ENCODE peak calls at places on chromosomes 7 and 10, in seven cellular contexts. One of them, this sample, is unnamed.

GRCh38 chr10:119500796-119501195 is 41.7 kb downstream of the RGS10 start:
- DNase-seq in left cardiac atrium: no peak
- DNase-seq in SW 1271: no peak
- DNase-seq in cardiac fibroblast: no peak
- DNase-seq in GM23248: no peak
- DNase-seq in stomach: no peak
- DNase-seq in H54: no peak
- DNase-seq in this sample: no peak

GRCh38 chr10:3427316-3427715 is 254.7 kb upstream of the PITRM1 start:
- DNase-seq in left cardiac atrium: no peak
- DNase-seq in SW 1271: no peak
- DNase-seq in cardiac fibroblast: peak; percentile 32
- DNase-seq in GM23248: peak; percentile 23
- DNase-seq in stomach: no peak
- DNase-seq in H54: no peak
- DNase-seq in this sample: no peak

GRCh38 chr10:81953420-81953819 is 78.4 kb downstream of the NRG3 start:
- DNase-seq in left cardiac atrium: no peak
- DNase-seq in SW 1271: no peak
- DNase-seq in cardiac fibroblast: peak; percentile 57
- DNase-seq in GM23248: no peak
- DNase-seq in stomach: no peak
- DNase-seq in H54: no peak
- DNase-seq in this sample: no peak

GRCh38 chr7:42726066-42726785 is 185.6 kb downstream of the C7orf25 start:
- DNase-seq in left cardiac atrium: no peak
- DNase-seq in SW 1271: no peak
- DNase-seq in cardiac fibroblast: peak; percentile 82
- DNase-seq in GM23248: peak; percentile 29
- DNase-seq in stomach: no peak
- DNase-seq in H54: no peak
- DNase-seq in this sample: peak; percentile 84

GRCh38 chr7:140734729-140735128 is 38.2 kb downstream of the NDUFB2 start:
- DNase-seq in left cardiac atrium: no peak
- DNase-seq in SW 1271: no peak
- DNase-seq in cardiac fibroblast: no peak
- DNase-seq in GM23248: no peak
- DNase-seq in stomach: no peak
- DNase-seq in H54: no peak
- DNase-seq in this sample: no peak

GRCh38 chr10:33950216-33950615 is 615.7 kb upstream of the NRP1 start:
- DNase-seq in left cardiac atrium: no peak
- DNase-seq in SW 1271: no peak
- DNase-seq in cardiac fibroblast: no peak
- DNase-seq in GM23248: no peak
- DNase-seq in stomach: no peak
- DNase-seq in H54: no peak
- DNase-seq in this sample: no peak

GRCh38 chr7:34091330-34091917 is 186.1 kb downstream of the BMPER start:
- DNase-seq in left cardiac atrium: no peak
- DNase-seq in SW 1271: peak; percentile 34
- DNase-seq in cardiac fibroblast: peak; percentile 89
- DNase-seq in GM23248: peak; percentile 70
- DNase-seq in stomach: peak; percentile 33
- DNase-seq in H54: peak; percentile 50
- DNase-seq in this sample: peak; percentile 57

GRCh38 chr7:142196066-142196840 is 61.6 kb downstream of the PRSS58 start:
- DNase-seq in left cardiac atrium: no peak
- DNase-seq in SW 1271: no peak
- DNase-seq in cardiac fibroblast: peak; percentile 65
- DNase-seq in GM23248: peak; percentile 58
- DNase-seq in stomach: no peak
- DNase-seq in H54: peak; percentile 3
- DNase-seq in this sample: no peak

GRCh38 chr10:104325436-104326430 is 12.5 kb downstream of the ITPRIP start:
- DNase-seq in left cardiac atrium: peak; percentile 64
- DNase-seq in SW 1271: no peak
- DNase-seq in cardiac fibroblast: peak; percentile 42
- DNase-seq in GM23248: no peak
- DNase-seq in stomach: no peak
- DNase-seq in H54: no peak
- DNase-seq in this sample: no peak

GRCh38 chr7:112905413-112905812 is 115.2 kb upstream of the TMEM168 start:
- DNase-seq in left cardiac atrium: no peak
- DNase-seq in SW 1271: no peak
- DNase-seq in cardiac fibroblast: no peak
- DNase-seq in GM23248: peak; percentile 31
- DNase-seq in stomach: no peak
- DNase-seq in H54: no peak
- DNase-seq in this sample: no peak

GRCh38 chr10:14385591-14386201 is 55.0 kb upstream of the FRMD4A start:
- DNase-seq in left cardiac atrium: no peak
- DNase-seq in SW 1271: peak; percentile 15
- DNase-seq in cardiac fibroblast: peak; percentile 56
- DNase-seq in GM23248: peak; percentile 32
- DNase-seq in stomach: no peak
- DNase-seq in H54: no peak
- DNase-seq in this sample: peak; percentile 34

GRCh38 chr10:50417486-50417905 is 166.2 kb upstream of the ASAH2 start:
- DNase-seq in left cardiac atrium: no peak
- DNase-seq in SW 1271: no peak
- DNase-seq in cardiac fibroblast: peak; percentile 51
- DNase-seq in GM23248: peak; percentile 60
- DNase-seq in stomach: no peak
- DNase-seq in H54: no peak
- DNase-seq in this sample: peak; percentile 23

GRCh38 chr7:107233981-107234380 is 65.2 kb downstream of the HBP1 start:
- DNase-seq in left cardiac atrium: no peak
- DNase-seq in SW 1271: no peak
- DNase-seq in cardiac fibroblast: no peak
- DNase-seq in GM23248: no peak
- DNase-seq in stomach: no peak
- DNase-seq in H54: no peak
- DNase-seq in this sample: no peak

GRCh38 chr10:129870926-129871660 is 93.0 kb downstream of the EBF3 start:
- DNase-seq in left cardiac atrium: no peak
- DNase-seq in SW 1271: no peak
- DNase-seq in cardiac fibroblast: no peak
- DNase-seq in GM23248: peak; percentile 60
- DNase-seq in stomach: no peak
- DNase-seq in H54: no peak
- DNase-seq in this sample: peak; percentile 7

GRCh38 chr7:141704112-141704511 is 2.1 kb upstream of the DENND11 start:
- DNase-seq in left cardiac atrium: no peak
- DNase-seq in SW 1271: no peak
- DNase-seq in cardiac fibroblast: no peak
- DNase-seq in GM23248: no peak
- DNase-seq in stomach: no peak
- DNase-seq in H54: no peak
- DNase-seq in this sample: no peak

GRCh38 chr10:21078410-21079329 is 181.6 kb upstream of the NEBL start:
- DNase-seq in left cardiac atrium: peak; percentile 64
- DNase-seq in SW 1271: peak; percentile 48
- DNase-seq in cardiac fibroblast: peak; percentile 85
- DNase-seq in GM23248: peak; percentile 78
- DNase-seq in stomach: peak; percentile 64
- DNase-seq in H54: peak; percentile 12
- DNase-seq in this sample: peak; percentile 65

GRCh38 chr7:115603416-115603815 is 427.1 kb downstream of the TFEC start:
- DNase-seq in left cardiac atrium: no peak
- DNase-seq in SW 1271: no peak
- DNase-seq in cardiac fibroblast: no peak
- DNase-seq in GM23248: no peak
- DNase-seq in stomach: no peak
- DNase-seq in H54: no peak
- DNase-seq in this sample: no peak

GRCh38 chr7:24024689-24025088 is 259.3 kb upstream of the NPY start:
- DNase-seq in left cardiac atrium: no peak
- DNase-seq in SW 1271: no peak
- DNase-seq in cardiac fibroblast: no peak
- DNase-seq in GM23248: no peak
- DNase-seq in stomach: no peak
- DNase-seq in H54: no peak
- DNase-seq in this sample: no peak

GRCh38 chr7:151028131-151028947 is at the start of gene ABCB8:
- DNase-seq in left cardiac atrium: peak; percentile 97
- DNase-seq in SW 1271: peak; percentile 98
- DNase-seq in cardiac fibroblast: peak; percentile 100
- DNase-seq in GM23248: peak; percentile 98
- DNase-seq in stomach: peak; percentile 99
- DNase-seq in H54: peak; percentile 99
- DNase-seq in this sample: peak; percentile 98

GRCh38 chr7:46512901-46513431 is 591.9 kb upstream of the IGFBP3 start:
- DNase-seq in left cardiac atrium: no peak
- DNase-seq in SW 1271: no peak
- DNase-seq in cardiac fibroblast: no peak
- DNase-seq in GM23248: no peak
- DNase-seq in stomach: no peak
- DNase-seq in H54: no peak
- DNase-seq in this sample: peak; percentile 14

GRCh38 chr7:33922820-33923219 is 17.5 kb downstream of the BMPER start:
- DNase-seq in left cardiac atrium: peak; percentile 37
- DNase-seq in SW 1271: no peak
- DNase-seq in cardiac fibroblast: no peak
- DNase-seq in GM23248: no peak
- DNase-seq in stomach: no peak
- DNase-seq in H54: no peak
- DNase-seq in this sample: peak; percentile 49

GRCh38 chr10:3094565-3095168 is 27.3 kb downstream of the PFKP start:
- DNase-seq in left cardiac atrium: no peak
- DNase-seq in SW 1271: no peak
- DNase-seq in cardiac fibroblast: no peak
- DNase-seq in GM23248: no peak
- DNase-seq in stomach: no peak
- DNase-seq in H54: no peak
- DNase-seq in this sample: no peak

This sample was measured in fibroblast of gingiva.